ENCODE peak calls at places on chromosomes 1 and 21, in ten cellular contexts. S is lower leg skin, N is esophagus squamous epithelium, T is astrocyte, F is fibroblast of villous mesenchyme, M is heart left ventricle, I is suprapubic skin, A is kidney, H is body of pancreas, O is transverse colon. J is an unnamed sample.

GRCh38 chr21:26064506-26064905 is 106.1 kb downstream of the APP start:
- DNase-seq in N (no peak), A (no peak), M (no peak), T (no peak), S (no peak), I (no peak), F (no peak), H (no peak), O (no peak), J (no peak)

GRCh38 chr1:104467590-104467989 is 717.9 kb downstream of the AMY1C start:
- DNase-seq in H (no peak), A (no peak), I (no peak), T (no peak), M (no peak), N (no peak), F (no peak), S (no peak), O (no peak), J (no peak)

GRCh38 chr21:40143822-40144525 is 276.7 kb downstream of the PCP4 start:
- DNase-seq in S (no peak), A (peak; percentile 69), M (no peak), N (no peak), O (peak; percentile 41), H (peak; percentile 73), T (peak; percentile 12), I (no peak), F (peak; percentile 13), J (peak; percentile 45)

GRCh38 chr21:37829043-37829442 is 87.2 kb downstream of the KCNJ6 start:
- DNase-seq in S (no peak), A (no peak), T (no peak), N (no peak), I (no peak), H (no peak), F (no peak), O (peak; percentile 36), M (no peak), J (no peak)

GRCh38 chr1:88327391-88328267 is 356.4 kb upstream of the PKN2 start:
- DNase-seq in S (no peak), I (no peak), H (no peak), T (peak; percentile 92), M (no peak), A (no peak), F (peak; percentile 80), N (no peak), O (no peak), J (peak; percentile 91)

GRCh38 chr21:24353492-24353891 is 1253.8 kb downstream of the MRPL39 start:
- DNase-seq in F (no peak), M (no peak), N (no peak), O (no peak), A (no peak), I (no peak), T (no peak), S (no peak), H (no peak), J (no peak)

GRCh38 chr1:50977575-50978143 is 7.6 kb downstream of the CDKN2C start:
- DNase-seq in T (no peak), N (no peak), S (peak; percentile 89), F (peak; percentile 38), O (peak; percentile 58), I (peak; percentile 70), A (peak; percentile 82), M (peak; percentile 79), H (peak; percentile 82), J (peak; percentile 39)

GRCh38 chr1:34785875-34786470 is 5.0 kb downstream of the GJB3 start:
- DNase-seq in F (no peak), T (no peak), I (peak; percentile 45), S (peak; percentile 74), O (no peak), A (no peak), N (no peak), M (no peak), H (no peak), J (no peak)

GRCh38 chr1:2073382-2074230 is 23.4 kb downstream of the PRKCZ start:
- DNase-seq in T (peak; percentile 66), H (no peak), O (no peak), M (no peak), N (no peak), I (no peak), S (no peak), A (peak; percentile 72), F (peak; percentile 48), J (peak; percentile 57)

GRCh38 chr1:1187938-1188337 is 14.3 kb downstream of the TTLL10 start:
- DNase-seq in N (no peak), I (no peak), S (no peak), T (peak; percentile 39), F (no peak), M (no peak), O (no peak), H (no peak), A (no peak), J (no peak)

GRCh38 chr1:23779826-23780371 is 1.7 kb downstream of the PITHD1 start:
- DNase-seq in M (no peak), N (no peak), F (peak; percentile 57), O (no peak), I (no peak), A (no peak), H (no peak), S (no peak), T (peak; percentile 63), J (peak; percentile 46)

DNA sequence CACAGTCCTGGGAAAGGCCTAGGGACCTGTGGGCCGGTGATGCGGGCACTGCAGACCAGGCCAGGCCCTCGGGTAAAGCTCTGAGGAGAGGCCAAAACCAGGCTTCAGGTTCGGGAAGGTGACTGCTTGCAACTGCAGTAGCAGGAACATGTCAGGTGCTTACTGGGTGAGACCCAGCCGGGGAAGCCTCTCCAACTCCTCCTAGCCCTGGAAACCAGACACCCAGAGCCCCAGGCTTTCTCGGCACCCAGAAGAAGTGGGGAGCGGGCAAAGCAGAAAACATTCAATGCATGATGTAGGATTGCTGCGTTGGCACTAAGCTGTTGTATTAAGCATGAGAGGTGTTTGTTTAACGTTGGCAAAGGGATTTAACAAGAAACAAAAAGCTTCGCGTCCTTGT is 20.2 kb upstream of the GNPAT start:
- DNase-seq in O (no peak), S (no peak), T (no peak), I (no peak), M (no peak), A (no peak), H (no peak), N (no peak), F (no peak), J (no peak)
- TF ChIP-seq CTCF in O (no peak), S (no peak), T (no peak), I (no peak), M (no peak), A (no peak), H (no peak), N (no peak), F (no peak), J (no peak)

GRCh38 chr1:77975386-77975785 is 3.5 kb downstream of the FUBP1 start:
- DNase-seq in A (no peak), N (no peak), M (no peak), T (peak; percentile 58), H (no peak), I (no peak), S (no peak), F (peak; percentile 32), O (no peak), J (peak; percentile 11)
- H3K4me3 ChIP-seq in A (peak overlapping the region; percentile 87), N (no peak overlapping the region), M (peak overlapping the region; percentile 87), T (peak overlapping the region; percentile 98), H (no peak overlapping the region), I (no peak overlapping the region), S (no peak overlapping the region), F (peak overlapping the region; percentile 96), O (no peak overlapping the region), J (peak overlapping the region; percentile 83)

GRCh38 chr1:26290061-26290415 is 10.2 kb downstream of the SH3BGRL3 start:
- DNase-seq in I (peak; percentile 59), N (no peak), F (no peak), M (no peak), H (no peak), O (peak; percentile 15), T (no peak), A (no peak), S (no peak), J (no peak)

GRCh38 chr1:26289158-26290059 is 9.5 kb downstream of the SH3BGRL3 start:
- DNase-seq in N (peak; percentile 59), O (peak; percentile 65), I (peak; percentile 65), M (peak; percentile 46), T (no peak), A (peak; percentile 72), F (no peak), H (no peak), S (no peak), J (no peak)

GRCh38 chr1:26291433-26291832 is 11.5 kb downstream of the SH3BGRL3 start:
- DNase-seq in I (peak; percentile 57), S (no peak), T (no peak), A (peak; percentile 67), O (no peak), N (no peak), H (no peak), F (no peak), M (no peak), J (no peak)

GRCh38 chr1:26291939-26292338 is 12.1 kb downstream of the SH3BGRL3 start:
- DNase-seq in O (no peak), M (no peak), N (no peak), F (no peak), H (no peak), S (no peak), T (no peak), I (no peak), A (no peak), J (no peak)

GRCh38 chr1:26290416-26291261 is 10.8 kb downstream of the SH3BGRL3 start:
- DNase-seq in O (no peak), T (no peak), H (no peak), A (peak; percentile 71), S (no peak), M (no peak), F (no peak), N (no peak), I (peak; percentile 65), J (no peak)
- TF ChIP-seq CTCF in O (no peak), T (no peak), H (no peak), A (no peak), S (no peak), M (no peak), F (no peak), N (no peak), I (no peak), J (no peak)

DNA sequence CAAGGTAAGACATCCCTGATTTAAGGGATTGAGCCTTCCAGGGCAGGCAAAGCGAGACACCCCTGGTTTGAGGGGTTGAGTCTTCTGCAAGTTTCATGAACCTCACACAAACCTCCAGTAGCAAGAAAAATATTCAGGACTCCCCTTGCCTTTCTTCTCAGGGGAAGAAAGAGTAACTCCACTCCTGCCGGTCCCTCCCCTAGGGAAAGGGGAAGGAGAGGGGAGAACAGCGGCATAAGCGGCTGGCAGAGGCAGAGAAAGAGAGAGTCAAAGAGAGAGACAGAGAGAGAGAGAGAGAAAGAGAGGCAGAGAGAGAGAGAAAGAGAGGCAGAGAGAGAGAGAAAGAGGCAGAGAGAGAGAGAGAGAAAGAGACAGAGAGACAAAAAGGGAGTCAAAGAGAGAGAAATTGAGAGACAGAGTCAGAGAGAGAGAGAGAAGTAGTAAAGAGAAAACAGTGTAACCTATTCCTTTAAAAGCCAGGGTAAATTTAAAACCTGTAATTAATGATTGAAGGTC is 29.5 kb upstream of the CBR3 start:
- DNase-seq in I (no peak), H (no peak), N (no peak), A (no peak), O (no peak), S (no peak), F (no peak), T (no peak), M (no peak), J (no peak)
- H3K4me3 ChIP-seq in I (peak overlapping the region; percentile 34), H (no peak overlapping the region), N (no peak overlapping the region), A (peak overlapping the region; percentile 73), O (no peak overlapping the region), S (no peak overlapping the region), F (peak overlapping the region; percentile 30), T (peak overlapping the region; percentile 50), M (no peak overlapping the region), J (no peak overlapping the region)

J was measured in fibroblast of pulmonary artery.